ENCODE peak calls at places on chromosome 18, in eight cellular contexts. J is GM12891, K is breast epithelium, B is transverse colon, F is upper lobe of left lung, E is suprapubic skin, O is prostate gland, Q is esophagus muscularis mucosa. T is an unnamed sample.

GRCh38 chr18:79510046-79510685 is 114.4 kb downstream of the NFATC1 start:
- DNase-seq in F (no peak), O (no peak), B (no peak), E (peak), J (no peak), K (peak), Q (no peak), T (no peak)

GRCh38 chr18:11322006-11322405 is 172.6 kb upstream of the PIEZO2 start:
- DNase-seq in F (no peak), E (no peak), Q (no peak), K (no peak), O (no peak), B (no peak), J (no peak), T (no peak)

GRCh38 chr18:37334494-37335125 is 231.0 kb downstream of the CELF4 start:
- DNase-seq in J (no peak), K (no peak), O (no peak), Q (no peak), F (no peak), E (no peak), B (no peak), T (no peak)

GRCh38 chr18:48405108-48405507 is 4.1 kb downstream of the ZBTB7C start:
- DNase-seq in K (no peak), B (no peak), F (no peak), Q (no peak), J (no peak), E (no peak), O (no peak), T (no peak)

GRCh38 chr18:48340502-48340901 is 68.7 kb downstream of the ZBTB7C start:
- DNase-seq in K (no peak), J (no peak), B (no peak), O (no peak), Q (no peak), F (no peak), E (no peak), T (no peak)

GRCh38 chr18:64037812-64038414 is 68.0 kb downstream of the SERPINB8 start:
- DNase-seq in B (no peak), E (no peak), F (no peak), J (no peak), O (no peak), K (no peak), Q (no peak), T (no peak)

GRCh38 chr18:911025-911424 is 6.4 kb downstream of the ADCYAP1 start:
- DNase-seq in J (no peak), E (no peak), O (no peak), Q (no peak), B (no peak), F (no peak), K (no peak), T (no peak)

GRCh38 chr18:77065221-77065981 is 67.2 kb downstream of the MBP start:
- DNase-seq in F (no peak), Q (no peak), E (no peak), K (no peak), O (no peak), B (no peak), J (no peak), T (no peak)

GRCh38 chr18:36697905-36698304 is 130.9 kb downstream of the TPGS2 start:
- DNase-seq in E (no peak), Q (no peak), K (no peak), F (no peak), B (no peak), J (no peak), O (no peak), T (no peak)

GRCh38 chr18:57811477-57812125 is 8.5 kb upstream of the ATP8B1 start:
- DNase-seq in O (no peak), J (no peak), B (no peak), F (no peak), Q (no peak), E (no peak), K (no peak), T (no peak)

GRCh38 chr18:33181016-33181415 is 259.5 kb downstream of the CCDC178 start:
- DNase-seq in B (no peak), Q (no peak), F (no peak), O (no peak), J (no peak), K (no peak), E (no peak), T (no peak)

GRCh38 chr18:43789234-43790000 is 512.1 kb upstream of the SYT4 start:
- DNase-seq in K (no peak), J (no peak), O (no peak), Q (no peak), E (no peak), F (no peak), B (no peak), T (no peak)

GRCh38 chr18:79402209-79402576 is 6.5 kb downstream of the NFATC1 start:
- DNase-seq in F (peak), B (no peak), Q (no peak), O (no peak), K (no peak), E (peak), J (no peak), T (no peak)

GRCh38 chr18:48418409-48419267 is 9.5 kb upstream of the ZBTB7C start:
- DNase-seq in K (no peak), O (no peak), F (peak), J (no peak), B (no peak), Q (no peak), E (no peak), T (no peak)

GRCh38 chr18:6923220-6923619 is 193.7 kb downstream of the ARHGAP28 start:
- DNase-seq in F (no peak), E (no peak), O (no peak), J (no peak), B (no peak), K (no peak), Q (no peak), T (no peak)

GRCh38 chr18:8348051-8348450 is 261.2 kb upstream of the RAB12 start:
- DNase-seq in F (no peak), B (no peak), K (no peak), E (no peak), Q (no peak), J (no peak), O (no peak), T (no peak)

GRCh38 chr18:63155169-63155852 is 164.3 kb downstream of the BCL2 start:
- DNase-seq in E (peak), B (peak), J (no peak), K (peak), F (peak), O (peak), Q (no peak), T (no peak)

GRCh38 chr18:47036298-47036874 is 965 bp upstream of the ELOA2 start:
- DNase-seq in F (no peak), J (no peak), B (no peak), O (no peak), K (no peak), Q (no peak), E (no peak), T (no peak)

GRCh38 chr18:80171190-80171872 is 62.3 kb downstream of the ADNP2 start:
- DNase-seq in B (peak), K (peak), Q (no peak), F (peak), J (peak), O (peak), E (no peak), T (peak)

GRCh38 chr18:54251606-54252400 is 17.5 kb upstream of the POLI start:
- DNase-seq in K (no peak), J (no peak), O (no peak), F (no peak), E (no peak), Q (no peak), B (no peak), T (no peak)

GRCh38 chr18:48866028-48866733 is 84.6 kb downstream of the SMAD7 start:
- DNase-seq in O (peak), K (no peak), B (peak), Q (no peak), J (no peak), E (no peak), F (no peak), T (no peak)

GRCh38 chr18:13605477-13605876 is 120.9 kb downstream of the FAM210A start:
- DNase-seq in K (no peak), E (no peak), J (no peak), Q (peak), B (no peak), O (no peak), F (no peak), T (no peak)

GRCh38 chr18:48913723-48914122 is 37.0 kb downstream of the SMAD7 start:
- DNase-seq in J (no peak), B (no peak), E (no peak), O (no peak), F (no peak), Q (no peak), K (no peak), T (no peak)

GRCh38 chr18:59918320-59918755 is 18.5 kb downstream of the PMAIP1 start:
- DNase-seq in O (no peak), J (no peak), F (no peak), E (no peak), B (peak), Q (peak), K (no peak), T (no peak)

GRCh38 chr18:49400398-49401072 is 59.9 kb downstream of the DYM start:
- DNase-seq in O (no peak), E (no peak), J (no peak), F (no peak), B (no peak), Q (no peak), K (no peak), T (no peak)

GRCh38 chr18:63476666-63477065 is at the start of gene SERPINB5:
- DNase-seq in O (peak), F (peak), J (no peak), E (peak), K (peak), B (peak), Q (no peak), T (no peak)

GRCh38 chr18:42039396-42039795 is 84.4 kb downstream of the PIK3C3 start:
- DNase-seq in F (no peak), J (no peak), B (no peak), E (no peak), O (no peak), K (no peak), Q (no peak), T (no peak)

GRCh38 chr18:39594206-39594605 is 2028.6 kb upstream of the CELF4 start:
- DNase-seq in K (no peak), F (no peak), B (no peak), J (no peak), Q (no peak), E (no peak), O (no peak), T (no peak)

GRCh38 chr18:8856187-8856586 is 150.8 kb downstream of the MTCL1 start:
- DNase-seq in F (no peak), O (no peak), J (no peak), K (no peak), B (no peak), E (no peak), Q (no peak), T (no peak)

GRCh38 chr18:34491719-34492118 is 218.4 kb upstream of the DTNA start:
- DNase-seq in B (no peak), Q (no peak), J (no peak), K (no peak), E (no peak), O (no peak), F (no peak), T (no peak)

GRCh38 chr18:59056706-59057492 is 82.8 kb upstream of the SEC11C start:
- DNase-seq in J (peak), F (no peak), O (no peak), E (peak), K (peak), Q (no peak), B (peak), T (peak)

GRCh38 chr18:47883771-47884413 is 46.6 kb downstream of the SMAD2 start:
- DNase-seq in E (no peak), Q (no peak), O (no peak), K (no peak), B (no peak), F (no peak), J (no peak), T (no peak)

GRCh38 chr18:78913395-78913794 is 66.2 kb upstream of the SALL3 start:
- DNase-seq in O (no peak), F (no peak), Q (no peak), K (no peak), B (no peak), J (no peak), E (no peak), T (no peak)

GRCh38 chr18:29512203-29512602 is 1335.3 kb upstream of the CDH2 start:
- DNase-seq in J (no peak), E (no peak), F (no peak), O (no peak), K (no peak), Q (no peak), B (no peak), T (no peak)

GRCh38 chr18:8654482-8655451 is 45.5 kb downstream of the RAB12 start:
- DNase-seq in K (no peak), O (no peak), B (no peak), F (no peak), E (no peak), Q (no peak), J (no peak), T (no peak)

DNA sequence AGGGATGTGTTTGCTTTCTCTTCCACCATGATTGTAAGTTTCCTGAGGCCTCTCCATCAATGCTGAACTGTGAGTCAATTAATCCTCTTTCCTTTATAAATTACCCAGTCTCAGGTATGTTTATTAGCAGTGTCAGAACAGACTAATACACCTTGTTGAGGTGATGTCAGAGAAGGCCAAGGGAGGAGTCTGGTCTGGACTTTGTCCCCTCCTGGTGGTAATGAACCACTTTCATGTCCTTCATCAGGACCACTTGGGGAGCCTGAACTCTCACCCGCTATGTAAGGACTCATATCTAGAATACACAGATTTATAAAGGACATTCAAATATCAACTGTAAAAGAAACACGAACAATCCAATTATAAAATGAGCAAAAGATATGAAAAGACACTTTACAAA is 2.9 kb upstream of the CTAGE1 start:
- DNase-seq in F (no peak), B (no peak), O (no peak), K (no peak), Q (no peak), E (no peak), J (no peak), T (no peak)
- TF ChIP-seq POLR2A in F (no peak), B (no peak), O (no peak), K (no peak), Q (no peak), E (no peak), J (no peak), T (no peak)

DNA sequence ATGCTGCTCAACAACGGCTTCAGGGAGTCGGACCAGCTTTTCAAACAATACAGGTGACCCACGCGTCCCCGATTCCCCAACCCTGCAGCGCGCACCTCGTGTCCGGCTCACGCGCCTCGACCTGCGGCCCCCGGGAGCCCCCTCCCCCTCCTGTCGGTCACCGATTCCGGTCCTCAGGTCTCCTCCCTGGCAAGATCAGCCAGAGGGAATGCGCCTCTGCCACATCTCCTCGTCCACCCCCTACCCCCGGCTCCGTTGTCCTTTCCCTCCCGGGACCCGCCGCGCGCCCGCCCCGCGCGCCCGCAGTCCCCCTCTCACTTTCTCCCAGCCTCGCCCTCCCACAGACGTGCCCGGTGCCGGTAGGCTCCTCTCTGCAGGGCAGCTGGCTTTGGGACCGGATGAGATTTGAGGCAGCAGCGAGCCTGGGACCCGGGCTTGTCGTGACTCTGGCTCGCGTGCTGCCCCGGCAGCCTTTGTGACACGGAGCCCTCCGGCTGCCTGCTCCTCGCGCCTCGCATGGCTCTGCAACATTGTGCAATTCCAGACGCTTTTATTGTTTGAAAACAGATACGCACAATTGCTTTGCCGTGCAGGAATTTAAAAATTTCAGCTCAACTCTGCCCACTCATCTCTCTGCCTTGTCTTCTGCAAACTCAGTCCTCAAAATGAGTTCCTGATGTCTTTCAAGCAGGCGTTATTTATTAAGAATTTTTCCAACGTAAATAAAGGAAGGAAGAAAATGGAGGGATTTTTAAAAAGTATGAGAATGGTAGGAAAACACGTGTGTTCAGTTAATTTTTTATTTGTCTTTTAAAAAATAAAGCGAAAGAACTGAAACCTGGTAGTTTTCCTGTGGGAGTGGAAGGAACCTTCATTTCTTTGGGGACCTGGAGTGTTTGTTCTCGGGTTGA is 687 bp downstream of the TTC39C start:
- DNase-seq in O (peak), K (peak), E (peak), B (peak), Q (no peak), F (peak), J (no peak), T (peak)
- TF ChIP-seq POLR2AphosphoS5 in O (peak), K (no peak), E (peak), B (peak), Q (peak), F (no peak), J (no peak), T (no peak)

DNA sequence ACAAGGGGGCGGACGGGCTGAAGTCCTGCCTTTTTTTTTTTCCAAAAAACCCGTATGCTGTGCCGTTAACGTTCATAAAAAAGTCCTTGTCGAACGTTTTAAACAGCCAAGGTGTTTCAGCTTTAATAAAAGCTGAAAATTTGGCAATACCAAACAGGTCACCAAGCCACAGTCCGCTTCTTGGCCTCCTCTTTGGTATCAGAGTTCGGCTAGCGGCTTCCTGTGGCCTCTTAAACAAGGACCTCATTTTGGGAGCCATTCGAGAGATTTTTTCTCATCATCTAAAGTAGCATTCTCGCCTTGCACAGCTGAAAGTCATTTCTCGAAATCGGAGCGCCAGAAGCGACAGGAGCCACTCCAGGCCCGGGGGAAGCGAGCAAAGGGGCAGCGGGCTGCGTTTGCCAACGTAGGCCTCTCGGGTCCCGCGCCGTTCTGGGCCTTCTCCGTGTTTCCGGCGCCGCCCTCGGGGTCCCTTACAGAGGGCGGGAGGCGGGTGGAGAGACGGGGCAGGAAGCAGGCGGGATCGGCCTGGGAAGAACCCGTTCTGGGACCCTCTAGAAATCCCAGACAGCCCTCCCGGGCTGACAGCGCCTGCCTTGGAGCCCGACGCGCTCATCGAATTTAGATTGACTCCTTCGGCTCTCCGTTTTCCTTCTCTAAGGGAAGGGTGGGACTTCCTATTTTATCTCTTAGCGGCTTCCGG is 560 bp upstream of the ZNF407 start:
- DNase-seq in E (peak), J (peak), B (peak), F (peak), K (peak), O (peak), Q (peak), T (peak)
- TF ChIP-seq POLR2A in E (no peak), J (peak), B (no peak), F (peak), K (peak), O (peak), Q (no peak), T (peak)

GRCh38 chr18:67519582-67519981 is 3.1 kb upstream of the DSEL start:
- DNase-seq in B (no peak), K (no peak), F (no peak), Q (no peak), E (no peak), O (no peak), J (no peak), T (no peak)

GRCh38 chr18:67520276-67521035 is 3.9 kb upstream of the DSEL start:
- DNase-seq in O (no peak), Q (no peak), B (no peak), F (no peak), K (no peak), E (no peak), J (no peak), T (no peak)

DNA sequence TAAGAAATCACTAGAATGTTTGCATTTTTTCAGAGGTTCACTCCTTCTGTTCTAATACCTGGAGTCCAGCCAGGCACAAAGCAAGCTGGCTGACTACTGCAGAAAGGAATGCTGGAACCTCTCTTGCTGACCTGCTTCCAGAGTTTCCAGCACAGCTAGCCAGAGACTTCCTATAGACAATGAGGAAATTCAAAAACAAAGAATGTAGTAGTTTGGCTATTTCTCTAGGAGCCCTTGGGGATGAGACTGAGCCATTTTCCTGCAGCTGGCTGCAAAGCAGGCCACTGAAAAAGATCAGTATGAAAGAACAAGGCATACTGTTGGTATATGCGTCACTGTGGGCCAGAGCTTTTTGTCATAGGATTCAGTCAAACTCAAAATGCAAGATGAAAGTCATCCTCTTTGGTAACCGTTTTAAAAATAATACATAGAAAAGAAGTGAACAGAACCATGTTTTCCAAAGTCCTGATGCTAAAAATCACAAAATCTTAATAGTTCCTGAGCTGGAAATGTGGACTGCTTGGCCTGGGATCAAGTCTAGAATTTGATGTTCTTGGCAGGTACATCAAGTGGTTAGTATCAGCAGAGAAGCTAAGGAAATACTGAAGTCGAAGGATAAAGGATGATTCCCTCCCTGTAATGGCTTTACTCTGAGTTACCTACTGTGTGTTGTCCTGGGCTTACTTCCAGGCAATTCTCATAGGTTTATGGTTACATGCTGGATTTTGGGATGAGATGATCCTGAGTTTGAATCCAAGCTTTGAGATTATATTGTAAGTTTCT is 9.0 kb upstream of the DSEL start:
- DNase-seq in K (peak), J (no peak), B (peak), O (peak), F (no peak), E (peak), Q (no peak), T (no peak)
- TF ChIP-seq POLR2AphosphoS5 in K (no peak), J (no peak), B (no peak), O (peak), F (no peak), E (no peak), Q (peak), T (no peak)

GRCh38 chr18:70620837-70621612 is 332.2 kb downstream of the SOCS6 start:
- DNase-seq in K (no peak), O (no peak), Q (no peak), J (no peak), B (no peak), F (no peak), E (no peak), T (no peak)

GRCh38 chr18:70623106-70623505 is 334.3 kb downstream of the SOCS6 start:
- DNase-seq in O (no peak), J (no peak), Q (no peak), K (no peak), E (no peak), F (no peak), B (no peak), T (no peak)

GRCh38 chr18:70627100-70627802 is 338.4 kb downstream of the SOCS6 start:
- DNase-seq in F (no peak), O (no peak), Q (no peak), B (no peak), E (no peak), J (no peak), K (no peak), T (no peak)

GRCh38 chr18:70621710-70622109 is 332.9 kb downstream of the SOCS6 start:
- DNase-seq in K (no peak), J (no peak), Q (no peak), B (no peak), F (no peak), E (no peak), O (no peak), T (no peak)
- TF ChIP-seq POLR2A in K (no peak), J (no peak), Q (no peak), B (no peak), F (no peak), E (no peak), O (no peak), T (no peak)